ENCODE peak calls at places on chromosomes 1 and 21, in seven cellular contexts. A is A549; S is pancreas; P is CD4-positive, alpha-beta memory T cell; X is heart left ventricle; E is thoracic aorta; Y is breast epithelium. B is an unnamed sample. For H3K4me1, the result is how much of the 10 kb centered on the place peaks cover.

GRCh38 chr1:180213401-180214177 is 16.5 kb upstream of the LHX4 start:
- DNase-seq in A (peak), S (no peak), P (peak), X (no peak), E (no peak), Y (no peak), B (no peak)

GRCh38 chr1:91526496-91526895 is 25.8 kb downstream of the CDC7 start:
- DNase-seq in A (no peak), S (no peak), P (no peak), X (no peak), E (no peak), Y (no peak), B (no peak)

GRCh38 chr1:112465122-112465521 is 43.6 kb upstream of the WNT2B start:
- DNase-seq in A (no peak), S (no peak), P (no peak), X (no peak), E (no peak), Y (peak), B (no peak)

GRCh38 chr1:188669715-188670114 is 1807.9 kb downstream of the BRINP3 start:
- DNase-seq in A (no peak), S (no peak), P (no peak), X (no peak), E (no peak), Y (no peak), B (no peak)

GRCh38 chr1:168170552-168171508 is 7.9 kb upstream of the TIPRL start:
- DNase-seq in A (no peak), S (no peak), P (no peak), X (no peak), E (no peak), Y (no peak), B (no peak)

GRCh38 chr1:27391511-27392095 is 819 bp upstream of the GPR3 start:
- DNase-seq in A (no peak), S (peak), P (no peak), X (no peak), E (no peak), Y (no peak), B (no peak)

GRCh38 chr1:17640411-17640810 is 100.9 kb downstream of the ARHGEF10L start:
- DNase-seq in A (no peak), S (no peak), P (no peak), X (no peak), E (no peak), Y (no peak), B (no peak)

GRCh38 chr21:46151261-46151988 is 4.0 kb downstream of the FTCD start:
- DNase-seq in A (no peak), S (no peak), P (no peak), X (peak), E (no peak), Y (no peak), B (peak)

GRCh38 chr1:214380418-214380817 is 99.5 kb downstream of the SMYD2 start:
- DNase-seq in A (no peak), S (no peak), P (no peak), X (no peak), E (no peak), Y (peak), B (no peak)

GRCh38 chr21:46621457-46622182 is 13.9 kb upstream of the PRMT2 start:
- DNase-seq in A (no peak), S (no peak), P (peak), X (no peak), E (no peak), Y (peak), B (no peak)

GRCh38 chr1:231236131-231236571 is 4.9 kb upstream of the GNPAT start:
- DNase-seq in A (no peak), S (no peak), P (no peak), X (no peak), E (no peak), Y (no peak), B (no peak)

GRCh38 chr1:110039641-110040040 is 5.2 kb downstream of the STRIP1 start:
- DNase-seq in A (no peak), S (no peak), P (no peak), X (no peak), E (no peak), Y (no peak), B (no peak)

GRCh38 chr1:111605553-111605952 is 14.0 kb upstream of the RAP1A start:
- DNase-seq in A (no peak), S (no peak), P (no peak), X (no peak), E (no peak), Y (no peak), B (peak)

GRCh38 chr1:15283500-15283899 is 36.5 kb downstream of the FHAD1 start:
- DNase-seq in A (peak), S (peak), P (no peak), X (no peak), E (no peak), Y (peak), B (no peak)

GRCh38 chr1:35223109-35223630 is 30.2 kb upstream of the SFPQ start:
- DNase-seq in A (no peak), S (no peak), P (no peak), X (no peak), E (no peak), Y (no peak), B (no peak)

GRCh38 chr1:109090415-109091195 is at the start of gene TMEM167B:
- DNase-seq in A (peak), S (peak), P (peak), X (peak), E (peak), Y (peak), B (peak)

GRCh38 chr1:6660415-6661049 is 35.9 kb downstream of the THAP3 start:
- DNase-seq in A (no peak), S (no peak), P (no peak), X (no peak), E (no peak), Y (no peak), B (no peak)

GRCh38 chr1:119778886-119779560 is 10.3 kb upstream of the HMGCS2 start:
- DNase-seq in A (no peak), S (no peak), P (no peak), X (no peak), E (no peak), Y (no peak), B (no peak)

GRCh38 chr1:200242379-200243041 is 167.3 kb downstream of the ZNF281 start:
- DNase-seq in A (no peak), S (no peak), P (no peak), X (no peak), E (no peak), Y (no peak), B (no peak)

GRCh38 chr1:167654975-167655575 is 25.0 kb downstream of the RCSD1 start:
- DNase-seq in A (no peak), S (no peak), P (no peak), X (no peak), E (no peak), Y (no peak), B (no peak)

GRCh38 chr1:198656500-198656932 is 17.7 kb downstream of the PTPRC start:
- DNase-seq in A (no peak), S (no peak), P (peak), X (no peak), E (no peak), Y (peak), B (no peak)

GRCh38 chr1:214739621-214740238 is 136.7 kb downstream of the CENPF start:
- DNase-seq in A (no peak), S (no peak), P (no peak), X (no peak), E (no peak), Y (no peak), B (no peak)

GRCh38 chr1:86753700-86754099 is 49.3 kb downstream of the SH3GLB1 start:
- DNase-seq in A (no peak), S (no peak), P (peak), X (no peak), E (no peak), Y (no peak), B (no peak)

GRCh38 chr1:55727010-55727409 is 511.8 kb upstream of the USP24 start:
- DNase-seq in A (no peak), S (no peak), P (no peak), X (no peak), E (no peak), Y (no peak), B (no peak)

GRCh38 chr1:29424266-29424665 is 187.9 kb downstream of the PTPRU start:
- DNase-seq in A (no peak), S (no peak), P (no peak), X (no peak), E (no peak), Y (no peak), B (no peak)

GRCh38 chr1:53690411-53690810 is 48.6 kb downstream of the GLIS1 start:
- DNase-seq in A (no peak), S (no peak), P (no peak), X (no peak), E (no peak), Y (no peak), B (no peak)

GRCh38 chr1:16012590-16013219 is 5.1 kb downstream of the HSPB7 start:
- DNase-seq in A (peak), S (peak), P (no peak), X (peak), E (peak), Y (peak), B (peak)

GRCh38 chr1:108007531-108007930 is 42.6 kb upstream of the VAV3 start:
- DNase-seq in A (no peak), S (no peak), P (no peak), X (no peak), E (no peak), Y (no peak), B (no peak)

GRCh38 chr1:162397039-162397448 is 14.9 kb downstream of the SH2D1B start:
- DNase-seq in A (no peak), S (no peak), P (no peak), X (no peak), E (no peak), Y (no peak), B (no peak)

GRCh38 chr1:52574594-52574993 is 21.7 kb upstream of the TUT4 start:
- DNase-seq in A (peak), S (no peak), P (no peak), X (no peak), E (no peak), Y (no peak), B (no peak)

GRCh38 chr1:164725401-164725800 is 166.4 kb downstream of the PBX1 start:
- DNase-seq in A (no peak), S (no peak), P (no peak), X (no peak), E (no peak), Y (no peak), B (no peak)

GRCh38 chr1:172342584-172343245 is 77.8 kb upstream of the C1orf105 start:
- DNase-seq in A (no peak), S (no peak), P (no peak), X (no peak), E (no peak), Y (no peak), B (no peak)

GRCh38 chr1:183022202-183023145 is 746 bp upstream of the LAMC1 start:
- DNase-seq in A (peak), S (peak), P (no peak), X (peak), E (peak), Y (peak), B (peak)

GRCh38 chr21:38156200-38156599 is 100.6 kb upstream of the KCNJ15 start:
- DNase-seq in A (no peak), S (no peak), P (no peak), X (no peak), E (no peak), Y (no peak), B (no peak)

GRCh38 chr1:212512731-212513559 is 80.2 kb downstream of the NENF start:
- DNase-seq in A (peak), S (no peak), P (no peak), X (no peak), E (no peak), Y (no peak), B (no peak)

GRCh38 chr1:19457555-19457954 is 27.8 kb downstream of the CAPZB start:
- DNase-seq in A (no peak), S (no peak), P (no peak), X (no peak), E (no peak), Y (no peak), B (no peak)
- H3K4me1 ChIP-seq in A (under half), S (under half), P (half or more), X (half or more), E (half or more), Y (under half), B (half or more)

DNA sequence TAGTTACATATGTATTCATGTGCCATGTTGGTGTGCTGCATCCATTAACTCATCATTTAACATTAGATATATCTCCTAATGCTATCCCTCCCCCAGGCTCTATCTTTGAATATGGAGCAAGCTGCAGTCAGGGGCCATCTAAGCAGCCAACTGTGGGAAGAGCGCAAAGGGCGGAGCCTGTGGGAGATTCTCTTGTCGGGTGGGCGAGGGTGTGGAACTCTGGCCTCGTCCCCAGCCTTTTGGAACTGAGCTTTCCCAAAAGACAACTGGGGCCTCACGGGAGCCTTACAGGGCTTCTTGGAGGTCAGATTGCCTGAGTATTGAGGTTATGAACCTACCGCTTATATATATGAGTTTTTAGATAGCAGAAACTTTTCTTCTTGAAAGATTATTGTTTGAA is 117.2 kb downstream of the HHAT start:
- DNase-seq in A (no peak), S (no peak), P (no peak), X (no peak), E (no peak), Y (no peak), B (no peak)
- H3K4me3 ChIP-seq in A (no peak), S (no peak), P (no peak), X (no peak), E (no peak), Y (no peak), B (no peak)

GRCh38 chr1:201639391-201639790 is 100.5 kb downstream of the NAV1 start:
- DNase-seq in A (no peak), S (no peak), P (no peak), X (no peak), E (no peak), Y (no peak), B (no peak)
- H3K4me1 ChIP-seq in A (under half), S (under half), P (under half), X (half or more), E (under half), Y (under half), B (under half)

GRCh38 chr1:31764307-31765040 is at the start of gene ADGRB2:
- DNase-seq in A (no peak), S (no peak), P (no peak), X (peak), E (no peak), Y (no peak), B (no peak)

GRCh38 chr1:31762323-31762722 is 1.8 kb downstream of the ADGRB2 start:
- DNase-seq in A (no peak), S (no peak), P (no peak), X (no peak), E (no peak), Y (no peak), B (no peak)

GRCh38 chr1:31762726-31763670 is 1.1 kb downstream of the ADGRB2 start:
- DNase-seq in A (peak), S (peak), P (peak), X (peak), E (no peak), Y (peak), B (peak)

GRCh38 chr1:31765041-31765467 is 914 bp upstream of the ADGRB2 start:
- DNase-seq in A (no peak), S (no peak), P (no peak), X (no peak), E (no peak), Y (no peak), B (no peak)

DNA sequence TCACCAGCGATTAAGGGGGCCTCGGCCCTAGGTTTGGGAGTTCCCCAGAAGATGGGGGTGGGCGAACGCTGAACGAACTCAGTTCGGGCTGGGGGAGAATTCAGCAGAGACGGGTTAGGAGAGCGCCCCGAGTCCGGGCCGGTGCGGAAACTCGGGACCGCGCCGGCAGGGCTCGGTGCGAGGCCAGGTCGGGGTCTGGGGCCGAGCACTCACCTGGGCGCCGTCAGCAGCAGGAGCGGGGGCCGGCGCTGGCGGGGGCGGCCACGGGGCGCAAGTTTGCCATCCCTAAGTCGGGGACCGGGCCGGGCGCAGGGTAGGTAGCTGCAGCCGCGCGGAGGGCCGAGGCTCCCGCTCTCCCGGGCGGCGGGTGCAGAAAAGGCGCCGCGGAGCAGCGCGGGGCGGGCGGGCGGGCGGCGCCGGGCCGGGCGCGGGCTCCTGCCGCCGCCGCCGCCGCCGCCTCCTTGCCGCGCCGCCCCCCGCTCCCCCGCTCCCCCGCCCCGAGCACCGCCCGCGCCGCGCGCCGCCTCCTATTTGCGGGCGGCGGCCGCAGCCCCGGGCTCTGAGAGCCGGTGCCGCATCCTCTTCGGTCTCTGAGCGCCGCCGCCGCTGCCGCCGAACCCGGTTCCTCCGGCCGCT is 351 bp downstream of the ADGRB2 start:
- DNase-seq in A (no peak), S (no peak), P (no peak), X (no peak), E (no peak), Y (no peak), B (no peak)
- H3K4me3 ChIP-seq in A (peak), S (peak), P (peak), X (peak), E (peak), Y (peak), B (peak)

GRCh38 chr21:42248783-42249597 is 30.1 kb downstream of the ABCG1 start:
- DNase-seq in A (no peak), S (no peak), P (no peak), X (no peak), E (no peak), Y (no peak), B (no peak)
- H3K4me1 ChIP-seq in A (under half), S (under half), P (under half), X (under half), E (under half), Y (under half), B (under half)

GRCh38 chr21:35703704-35704103 is 356.6 kb downstream of the SETD4 start:
- DNase-seq in A (no peak), S (no peak), P (no peak), X (no peak), E (no peak), Y (no peak), B (no peak)

GRCh38 chr21:35696644-35697043 is 363.7 kb downstream of the SETD4 start:
- DNase-seq in A (no peak), S (no peak), P (no peak), X (no peak), E (no peak), Y (no peak), B (no peak)

GRCh38 chr21:35697321-35697808 is 363.0 kb downstream of the SETD4 start:
- DNase-seq in A (no peak), S (peak), P (no peak), X (peak), E (no peak), Y (peak), B (peak)

GRCh38 chr21:35699360-35699759 is 361.0 kb downstream of the SETD4 start:
- DNase-seq in A (no peak), S (no peak), P (no peak), X (no peak), E (no peak), Y (no peak), B (no peak)
- H3K4me3 ChIP-seq in A (no peak), S (no peak), P (no peak), X (no peak), E (no peak), Y (no peak), B (no peak)

GRCh38 chr1:151989131-151989868 is 4.4 kb downstream of the S100A10 start:
- DNase-seq in A (no peak), S (no peak), P (no peak), X (peak), E (no peak), Y (no peak), B (peak)
- H3K4me1 ChIP-seq in A (half or more), S (under half), P (half or more), X (half or more), E (half or more), Y (under half), B (half or more)

DNA sequence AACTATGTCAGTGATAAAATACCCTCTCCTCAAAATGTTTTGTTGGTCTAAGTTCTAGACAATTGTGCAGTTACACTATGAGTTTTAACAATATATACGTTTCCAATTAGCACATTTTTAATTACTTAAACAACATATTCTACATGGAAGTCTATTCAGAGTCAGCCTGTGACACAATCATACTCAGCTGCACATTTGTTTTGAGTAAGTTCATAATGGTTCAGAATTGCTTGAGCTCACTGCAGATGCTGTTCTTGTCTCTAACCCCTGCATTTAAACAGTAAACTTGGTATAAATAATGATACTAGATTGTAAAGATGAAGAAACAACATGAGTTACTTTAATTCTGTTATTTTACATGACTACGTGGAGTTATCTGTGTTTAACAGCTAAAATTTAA is 30.6 kb downstream of the CDKN2C start:
- DNase-seq in A (no peak), S (no peak), P (no peak), X (no peak), E (no peak), Y (no peak), B (no peak)
- H3K4me3 ChIP-seq in A (no peak), S (no peak), P (no peak), X (no peak), E (no peak), Y (no peak), B (no peak)

DNA sequence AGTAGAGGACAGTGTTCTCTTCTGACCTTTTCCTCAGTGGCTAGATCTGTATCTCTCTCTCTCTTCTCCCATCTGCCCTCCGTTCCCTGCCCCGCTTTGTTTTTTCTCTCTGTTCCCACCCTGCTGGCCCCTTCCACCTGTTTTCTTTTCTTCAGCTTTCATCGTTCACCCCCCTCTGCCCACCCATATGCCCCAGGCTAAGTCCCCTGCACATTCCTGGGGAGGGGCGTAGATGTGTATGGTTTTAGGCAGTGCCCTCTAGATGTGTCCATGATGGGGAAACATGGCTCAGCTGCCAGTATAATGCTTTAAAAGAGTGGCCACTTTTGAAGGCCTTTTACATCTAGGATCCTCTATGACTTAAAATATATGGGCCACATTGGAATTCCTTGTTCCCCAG is 13.6 kb downstream of the S100A11 start:
- DNase-seq in A (no peak), S (no peak), P (no peak), X (no peak), E (no peak), Y (no peak), B (no peak)
- H3K4me1 ChIP-seq in A (under half), S (under half), P (under half), X (under half), E (under half), Y (under half), B (under half)